ENCODE peak calls at places on chromosomes 4 and X, in four cellular contexts. Q is GM12878, W is A549, Z is HepG2. J is an unnamed sample.

GRCh38 chr4:72918362-72918761 is 151.2 kb downstream of the COX18 start:
- DNase-seq in Q (no peak), W (no peak), Z (no peak), J (no peak)

GRCh38 chrX:10945463-10945862 is 165.7 kb upstream of the HCCS start:
- DNase-seq in Q (no peak), W (no peak), Z (no peak), J (no peak)

GRCh38 chr4:176949022-176949421 is 156.3 kb upstream of the VEGFC start:
- DNase-seq in Q (no peak), W (no peak), Z (no peak), J (no peak)

GRCh38 chr4:122960298-122960985 is 38.0 kb upstream of the NUDT6 start:
- DNase-seq in Q (no peak), W (no peak), Z (no peak), J (no peak)

GRCh38 chr4:6779667-6780565 is 2.6 kb upstream of the KIAA0232 start:
- DNase-seq in Q (no peak), W (no peak), Z (peak), J (no peak)

GRCh38 chrX:66489339-66489738 is 149.5 kb downstream of the EDA2R start:
- DNase-seq in Q (no peak), W (peak), Z (peak), J (no peak)

GRCh38 chr4:7196283-7196651 is 3.9 kb downstream of the SORCS2 start:
- DNase-seq in Q (no peak), W (no peak), Z (no peak), J (no peak)

GRCh38 chrX:27884654-27885053 is 76.9 kb downstream of the MAGEB10 start:
- DNase-seq in Q (no peak), W (no peak), Z (no peak), J (no peak)

GRCh38 chr4:26127851-26128337 is 192.9 kb upstream of the RBPJ start:
- DNase-seq in Q (no peak), W (no peak), Z (no peak), J (no peak)

GRCh38 chr4:184857446-184858121 is 31.8 kb upstream of the ACSL1 start:
- DNase-seq in Q (no peak), W (no peak), Z (no peak), J (no peak)

GRCh38 chr4:69748176-69748575 is 12.2 kb downstream of the SULT1B1 start:
- DNase-seq in Q (no peak), W (peak), Z (no peak), J (no peak)

GRCh38 chr4:146275370-146275769 is 61.0 kb downstream of the REELD1 start:
- DNase-seq in Q (no peak), W (no peak), Z (no peak), J (no peak)

GRCh38 chr4:3243066-3243775 is 5.7 kb upstream of the MSANTD1 start:
- DNase-seq in Q (no peak), W (no peak), Z (no peak), J (no peak)

GRCh38 chr4:83889802-83890201 is 353.9 kb downstream of the GPAT3 start:
- DNase-seq in Q (no peak), W (peak), Z (no peak), J (no peak)

GRCh38 chrX:104482757-104483156 is 83.2 kb upstream of the IL1RAPL2 start:
- DNase-seq in Q (no peak), W (no peak), Z (no peak), J (no peak)

GRCh38 chr4:158809611-158810486 is 41.0 kb downstream of the FNIP2 start:
- DNase-seq in Q (peak), W (peak), Z (no peak), J (no peak)

GRCh38 chr4:169689681-169690080 is 68.1 kb downstream of the HPF1 start:
- DNase-seq in Q (no peak), W (no peak), Z (no peak), J (no peak)

GRCh38 chr4:108906866-108907367 is 144.1 kb upstream of the ETNPPL start:
- DNase-seq in Q (no peak), W (no peak), Z (no peak), J (no peak)

GRCh38 chr4:1193206-1194027 is 21.0 kb upstream of the SPON2 start:
- DNase-seq in Q (no peak), W (no peak), Z (no peak), J (peak)

GRCh38 chr4:103754844-103755243 is 35.1 kb upstream of the TACR3 start:
- DNase-seq in Q (no peak), W (peak), Z (peak), J (no peak)

GRCh38 chrX:18873189-18873791 is 110.6 kb downstream of the PHKA2 start:
- DNase-seq in Q (no peak), W (no peak), Z (no peak), J (peak)

GRCh38 chr4:6331018-6331417 is 61.4 kb downstream of the WFS1 start:
- DNase-seq in Q (no peak), W (peak), Z (peak), J (no peak)

GRCh38 chrX:40031861-40032422 is 65.8 kb downstream of the BCOR start:
- DNase-seq in Q (no peak), W (no peak), Z (no peak), J (no peak)

GRCh38 chr4:140326395-140326993 is 47.0 kb upstream of the SCOC start:
- DNase-seq in Q (no peak), W (peak), Z (peak), J (peak)

GRCh38 chr4:169620846-169621228 is 459 bp downstream of the CLCN3 start:
- DNase-seq in Q (no peak), W (peak), Z (peak), J (peak)

GRCh38 chr4:1583051-1583785 is 100.9 kb downstream of the FAM53A start:
- DNase-seq in Q (no peak), W (no peak), Z (no peak), J (no peak)

GRCh38 chr4:99591757-99592156 is 17.1 kb downstream of the MTTP start:
- DNase-seq in Q (no peak), W (no peak), Z (no peak), J (no peak)

GRCh38 chrX:1316527-1316926 is 20.1 kb upstream of the IL3RA start:
- DNase-seq in Q (no peak), W (no peak), Z (no peak), J (no peak)

GRCh38 chr4:4596720-4597119 is 54.9 kb upstream of the STX18 start:
- DNase-seq in Q (no peak), W (no peak), Z (no peak), J (no peak)

GRCh38 chrX:56728752-56729151 is 291 bp upstream of the NBDY start:
- DNase-seq in Q (no peak), W (peak), Z (no peak), J (no peak)

GRCh38 chrX:24241822-24242648 is 71.8 kb downstream of the SUPT20HL2 start:
- DNase-seq in Q (no peak), W (peak), Z (peak), J (peak)

GRCh38 chr4:112865443-112865842 is 184.0 kb upstream of the ANK2 start:
- DNase-seq in Q (no peak), W (no peak), Z (no peak), J (no peak)

GRCh38 chr4:108884596-108884995 is 121.7 kb upstream of the ETNPPL start:
- DNase-seq in Q (no peak), W (no peak), Z (no peak), J (no peak)

GRCh38 chr4:182895791-182896292 is 21.3 kb downstream of the DCTD start:
- DNase-seq in Q (no peak), W (no peak), Z (peak), J (no peak)

GRCh38 chr4:107589269-107589668 is 130.8 kb downstream of the PAPSS1 start:
- DNase-seq in Q (no peak), W (no peak), Z (no peak), J (no peak)

GRCh38 chr4:9919047-9919446 is 102.2 kb downstream of the SLC2A9 start:
- DNase-seq in Q (no peak), W (no peak), Z (no peak), J (no peak)

GRCh38 chr4:10084651-10085320 is 31.8 kb downstream of the WDR1 start:
- DNase-seq in Q (no peak), W (no peak), Z (no peak), J (peak)

GRCh38 chrX:139543920-139544319 is 13.4 kb downstream of the F9 start:
- DNase-seq in Q (no peak), W (no peak), Z (no peak), J (no peak)

GRCh38 chr4:147103403-147103946 is 157.8 kb upstream of the TTC29 start:
- DNase-seq in Q (no peak), W (peak), Z (no peak), J (no peak)

GRCh38 chrX:107978707-107979307 is 3.4 kb downstream of the TEX13B start:
- DNase-seq in Q (no peak), W (peak), Z (peak), J (peak)

GRCh38 chr4:114926508-114926907 is 186.9 kb downstream of the NDST4 start:
- DNase-seq in Q (no peak), W (no peak), Z (no peak), J (no peak)
- TF ChIP-seq PBX3 in Q (no peak), W (no peak), Z (no peak), J (no peak)

DNA sequence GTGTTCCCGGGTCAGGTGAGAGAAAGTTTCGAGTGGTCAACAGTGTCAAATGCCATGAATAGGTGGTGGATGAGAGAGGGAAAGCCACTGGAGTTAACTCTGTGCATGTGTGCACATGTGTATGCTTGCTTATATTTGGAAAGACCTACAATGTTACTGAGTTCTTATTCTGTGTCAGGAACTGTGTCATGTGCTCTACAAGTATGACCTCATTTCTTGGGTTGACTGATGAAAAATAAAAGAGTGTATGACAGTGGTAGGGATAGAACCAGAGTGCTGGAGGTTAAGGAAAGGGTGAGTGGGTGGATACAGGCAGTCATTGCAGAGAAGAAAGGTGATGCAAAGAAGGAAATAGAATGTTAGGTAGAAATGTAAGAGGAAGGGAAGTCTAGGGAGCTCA is 22.1 kb upstream of the DGKK start:
- DNase-seq in Q (no peak), W (no peak), Z (no peak), J (no peak)
- TF ChIP-seq PBX3 in Q (no peak), W (no peak), Z (no peak), J (no peak)

GRCh38 chr4:94140998-94141397 is 66.7 kb upstream of the SMARCAD1 start:
- DNase-seq in Q (no peak), W (no peak), Z (no peak), J (no peak)

GRCh38 chr4:94135701-94136100 is 72.0 kb upstream of the SMARCAD1 start:
- DNase-seq in Q (no peak), W (no peak), Z (no peak), J (no peak)

DNA sequence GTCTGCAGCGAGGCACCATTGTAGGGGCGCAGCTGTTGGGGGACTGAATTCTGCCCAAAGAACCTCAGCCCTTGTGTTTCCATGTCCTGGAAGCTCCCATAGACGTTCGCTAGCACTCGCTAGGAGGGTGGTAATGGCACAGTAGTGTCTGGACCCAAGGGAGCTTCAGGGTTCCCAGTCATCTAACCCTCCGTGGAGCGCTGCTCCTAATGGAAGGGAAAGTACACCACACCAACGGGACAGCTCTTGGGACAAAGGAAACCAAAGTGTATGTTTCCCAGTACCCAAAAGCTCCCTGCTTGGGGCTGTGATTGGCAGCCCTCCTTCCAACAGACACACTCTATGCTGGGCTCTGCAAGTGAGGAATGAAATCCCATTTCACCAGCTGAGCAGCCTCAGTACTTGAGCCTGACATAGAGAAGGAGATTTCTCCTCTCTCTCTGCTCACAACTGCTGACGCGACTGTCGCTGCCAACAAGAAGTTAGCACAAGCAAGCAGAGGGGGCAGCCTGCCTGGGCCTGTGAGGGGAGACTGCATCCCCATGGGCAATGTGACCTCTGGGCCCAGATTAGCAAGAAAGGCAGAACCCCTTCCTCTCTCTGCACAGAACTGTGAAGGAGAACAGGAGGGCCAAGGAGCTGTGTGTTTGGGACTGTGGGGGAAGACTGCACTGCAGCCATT is 67.6 kb upstream of the SMARCAD1 start:
- DNase-seq in Q (no peak), W (no peak), Z (no peak), J (no peak)
- TF ChIP-seq PBX3 in Q (no peak), W (no peak), Z (no peak), J (no peak)

GRCh38 chrX:101931104-101931493 is 728 bp downstream of the ZMAT1 start:
- DNase-seq in Q (no peak), W (peak), Z (no peak), J (peak)
- TF ChIP-seq PBX3 in Q (no peak), W (no peak), Z (no peak), J (no peak)

GRCh38 chrX:46279925-46280313 is 265.3 kb downstream of the ZNF674 start:
- DNase-seq in Q (no peak), W (no peak), Z (no peak), J (no peak)
- TF ChIP-seq PBX3 in Q (no peak), W (no peak), Z (no peak), J (no peak)

DNA sequence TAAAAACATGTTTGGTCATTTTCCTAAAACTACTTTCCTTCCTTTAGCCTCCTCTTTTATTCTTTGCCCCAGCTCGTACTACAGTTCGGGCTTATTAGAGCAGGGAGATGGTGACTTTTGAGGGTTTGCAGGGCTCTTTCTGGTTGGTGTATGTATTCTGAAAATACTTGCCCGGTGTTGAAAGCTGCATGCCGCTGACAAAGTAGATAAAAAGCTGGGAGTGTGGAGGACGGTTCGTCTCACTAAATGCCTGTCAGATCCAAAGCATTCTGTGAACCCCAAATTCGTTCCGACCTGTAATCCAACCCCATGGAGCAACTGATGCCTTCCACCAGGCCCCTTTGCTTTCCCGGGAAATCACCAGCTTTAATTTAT is 19.2 kb downstream of the TRIM2 start:
- DNase-seq in Q (no peak), W (no peak), Z (no peak), J (peak)
- TF ChIP-seq PBX3 in Q (no peak), W (no peak), Z (no peak), J (no peak)

GRCh38 chr4:40321671-40322131 is 13.4 kb upstream of the CHRNA9 start:
- DNase-seq in Q (no peak), W (peak), Z (no peak), J (no peak)
- TF ChIP-seq PBX3 in Q (no peak), W (no peak), Z (no peak), J (no peak)